ENCODE peak calls at places on chromosomes 5 and 9, in six cellular contexts. One of them, this sample, is unnamed.

GRCh38 chr5:89313804-89314588 is 431.0 kb upstream of the MEF2C start:
- DNase-seq in fibroblast of pulmonary artery: peak; percentile 53
- DNase-seq in gastrocnemius medialis: no peak
- DNase-seq in coronary artery: no peak
- DNase-seq in hepatocyte: peak; percentile 11
- DNase-seq in lower lobe of right lung: no peak
- DNase-seq in this sample: peak; percentile 86

GRCh38 chr5:179209359-179210150 is 135.7 kb downstream of the ADAMTS2 start:
- DNase-seq in fibroblast of pulmonary artery: peak; percentile 61
- DNase-seq in gastrocnemius medialis: no peak
- DNase-seq in coronary artery: no peak
- DNase-seq in hepatocyte: no peak
- DNase-seq in lower lobe of right lung: no peak
- DNase-seq in this sample: peak; percentile 51

GRCh38 chr5:140240987-140241706 is 61.8 kb downstream of the PFDN1 start:
- DNase-seq in fibroblast of pulmonary artery: peak; percentile 92
- DNase-seq in gastrocnemius medialis: peak; percentile 95
- DNase-seq in coronary artery: peak; percentile 90
- DNase-seq in hepatocyte: peak; percentile 90
- DNase-seq in lower lobe of right lung: peak; percentile 68
- DNase-seq in this sample: peak; percentile 88

GRCh38 chr9:87771251-87772006 is 45.5 kb downstream of the CTSL start:
- DNase-seq in fibroblast of pulmonary artery: no peak
- DNase-seq in gastrocnemius medialis: no peak
- DNase-seq in coronary artery: no peak
- DNase-seq in hepatocyte: peak; percentile 9
- DNase-seq in lower lobe of right lung: no peak
- DNase-seq in this sample: no peak

GRCh38 chr9:120910643-120911042 is 16.0 kb downstream of the TRAF1 start:
- DNase-seq in fibroblast of pulmonary artery: no peak
- DNase-seq in gastrocnemius medialis: no peak
- DNase-seq in coronary artery: no peak
- DNase-seq in hepatocyte: no peak
- DNase-seq in lower lobe of right lung: no peak
- DNase-seq in this sample: no peak

GRCh38 chr9:107637421-107638420 is 148.2 kb upstream of the KLF4 start:
- DNase-seq in fibroblast of pulmonary artery: peak; percentile 100
- DNase-seq in gastrocnemius medialis: peak; percentile 87
- DNase-seq in coronary artery: peak; percentile 98
- DNase-seq in hepatocyte: peak; percentile 93
- DNase-seq in lower lobe of right lung: peak; percentile 87
- DNase-seq in this sample: peak; percentile 96

GRCh38 chr9:35556781-35557180 is 48.3 kb upstream of the TESK1 start:
- DNase-seq in fibroblast of pulmonary artery: no peak
- DNase-seq in gastrocnemius medialis: no peak
- DNase-seq in coronary artery: no peak
- DNase-seq in hepatocyte: no peak
- DNase-seq in lower lobe of right lung: no peak
- DNase-seq in this sample: no peak

GRCh38 chr9:33233659-33234335 is 6.2 kb upstream of the SPINK4 start:
- DNase-seq in fibroblast of pulmonary artery: peak; percentile 90
- DNase-seq in gastrocnemius medialis: no peak
- DNase-seq in coronary artery: no peak
- DNase-seq in hepatocyte: peak; percentile 46
- DNase-seq in lower lobe of right lung: peak; percentile 83
- DNase-seq in this sample: peak; percentile 89

GRCh38 chr5:56487528-56488115 is 254.5 kb upstream of the ANKRD55 start:
- DNase-seq in fibroblast of pulmonary artery: no peak
- DNase-seq in gastrocnemius medialis: no peak
- DNase-seq in coronary artery: no peak
- DNase-seq in hepatocyte: no peak
- DNase-seq in lower lobe of right lung: no peak
- DNase-seq in this sample: no peak

GRCh38 chr9:14985419-14985818 is 75.2 kb upstream of the FREM1 start:
- DNase-seq in fibroblast of pulmonary artery: no peak
- DNase-seq in gastrocnemius medialis: no peak
- DNase-seq in coronary artery: no peak
- DNase-seq in hepatocyte: no peak
- DNase-seq in lower lobe of right lung: no peak
- DNase-seq in this sample: peak; percentile 12

GRCh38 chr9:110371411-110372013 is 33.8 kb upstream of the TXNDC8 start:
- DNase-seq in fibroblast of pulmonary artery: no peak
- DNase-seq in gastrocnemius medialis: no peak
- DNase-seq in coronary artery: no peak
- DNase-seq in hepatocyte: no peak
- DNase-seq in lower lobe of right lung: no peak
- DNase-seq in this sample: no peak

GRCh38 chr5:22678886-22679285 is 174.3 kb downstream of the CDH12 start:
- DNase-seq in fibroblast of pulmonary artery: no peak
- DNase-seq in gastrocnemius medialis: no peak
- DNase-seq in coronary artery: no peak
- DNase-seq in hepatocyte: no peak
- DNase-seq in lower lobe of right lung: no peak
- DNase-seq in this sample: no peak

GRCh38 chr9:3235497-3235896 is 290.3 kb downstream of the RFX3 start:
- DNase-seq in fibroblast of pulmonary artery: peak; percentile 13
- DNase-seq in gastrocnemius medialis: no peak
- DNase-seq in coronary artery: no peak
- DNase-seq in hepatocyte: no peak
- DNase-seq in lower lobe of right lung: no peak
- DNase-seq in this sample: peak; percentile 56

DNA sequence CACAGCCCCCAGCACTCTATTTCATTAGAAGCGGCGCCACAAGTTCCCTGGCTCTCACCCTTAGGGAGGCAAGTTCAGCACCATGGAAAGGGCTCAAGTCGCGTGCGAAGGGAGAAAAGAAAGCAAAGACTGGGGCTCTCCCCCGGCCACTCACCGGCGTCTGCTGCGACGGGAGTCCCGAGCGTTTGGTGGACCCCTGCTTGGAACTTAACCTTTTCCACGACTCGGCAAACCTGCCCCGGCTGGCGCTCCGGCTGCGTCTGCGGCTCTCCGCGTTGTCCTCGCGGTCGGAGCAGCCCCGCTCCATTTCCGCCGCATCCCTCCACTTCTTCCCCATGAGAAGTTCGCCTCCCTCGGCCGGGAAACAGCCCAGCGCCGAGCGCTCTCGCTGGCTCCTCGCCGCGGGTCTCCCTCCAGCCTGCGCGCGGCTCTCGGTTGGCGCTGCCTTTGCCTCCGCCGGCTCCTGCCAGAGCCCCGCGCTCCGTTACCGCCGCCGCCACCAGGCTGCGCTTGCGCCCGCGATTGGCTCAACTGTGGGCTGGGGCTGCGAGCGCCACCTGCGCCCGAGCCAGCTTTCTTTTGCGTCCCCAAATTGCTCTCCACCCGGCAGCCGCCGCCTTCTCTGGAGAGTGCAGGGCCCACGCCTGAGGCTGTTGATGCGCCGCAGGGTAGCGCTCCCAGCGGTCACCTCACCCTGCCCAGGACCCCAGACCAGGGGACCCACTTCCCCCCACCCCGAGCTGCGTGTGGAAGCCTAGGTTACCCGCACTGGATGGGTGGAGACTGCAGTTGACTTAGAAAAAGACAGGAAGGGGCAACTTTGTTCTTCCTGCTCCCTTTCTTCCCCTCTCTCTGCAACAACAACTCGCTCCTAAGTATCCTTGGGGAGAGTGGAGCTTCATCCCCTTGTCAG is 321.6 kb downstream of the CEMIP2 start:
- DNase-seq in fibroblast of pulmonary artery: peak; percentile 68
- DNase-seq in gastrocnemius medialis: no peak
- DNase-seq in coronary artery: no peak
- DNase-seq in hepatocyte: peak; percentile 88
- DNase-seq in lower lobe of right lung: peak; percentile 49
- DNase-seq in this sample: peak; percentile 60
- TF ChIP-seq CTCF in fibroblast of pulmonary artery: no peak
- TF ChIP-seq CTCF in gastrocnemius medialis: no peak
- TF ChIP-seq CTCF in coronary artery: no peak
- TF ChIP-seq CTCF in hepatocyte: peak; percentile 35
- TF ChIP-seq CTCF in lower lobe of right lung: no peak
- TF ChIP-seq CTCF in this sample: peak; percentile 22

DNA sequence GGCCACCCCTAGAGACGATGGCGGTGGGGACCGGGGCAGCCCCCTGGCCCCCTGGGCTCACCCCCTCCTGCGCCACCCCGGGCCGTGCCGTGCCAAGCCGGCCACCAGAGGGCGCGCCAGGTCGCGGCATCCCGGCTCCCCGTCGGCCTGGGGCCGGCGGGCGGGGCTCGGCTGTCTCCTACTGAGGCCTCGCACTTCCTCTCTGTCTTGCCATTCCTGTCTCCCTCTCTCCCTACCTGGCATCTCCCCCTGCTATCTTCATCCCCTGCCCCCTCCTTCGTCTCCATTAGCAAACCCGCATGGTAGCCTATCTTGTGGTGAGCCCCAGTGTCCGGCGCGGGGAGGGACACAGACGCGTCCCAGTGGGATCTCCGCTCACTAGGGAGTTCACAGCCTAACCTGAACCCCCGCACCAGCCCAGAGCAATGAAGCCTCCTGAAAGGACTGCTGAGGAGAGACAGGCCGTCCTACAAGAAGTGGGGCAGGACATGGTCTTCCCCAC is 29.8 kb upstream of the FABP6 start:
- DNase-seq in fibroblast of pulmonary artery: peak; percentile 49
- DNase-seq in gastrocnemius medialis: peak; percentile 21
- DNase-seq in coronary artery: peak; percentile 79
- DNase-seq in hepatocyte: peak; percentile 89
- DNase-seq in lower lobe of right lung: peak; percentile 85
- DNase-seq in this sample: peak; percentile 34
- H3K4me3 ChIP-seq in fibroblast of pulmonary artery: peak overlapping the region; percentile 48
- H3K4me3 ChIP-seq in gastrocnemius medialis: peak overlapping the region; percentile 39
- H3K4me3 ChIP-seq in coronary artery: peak overlapping the region; percentile 71
- H3K4me3 ChIP-seq in hepatocyte: no peak overlapping the region
- H3K4me3 ChIP-seq in lower lobe of right lung: peak overlapping the region; percentile 46
- H3K4me3 ChIP-seq in this sample: peak overlapping the region; percentile 51

DNA sequence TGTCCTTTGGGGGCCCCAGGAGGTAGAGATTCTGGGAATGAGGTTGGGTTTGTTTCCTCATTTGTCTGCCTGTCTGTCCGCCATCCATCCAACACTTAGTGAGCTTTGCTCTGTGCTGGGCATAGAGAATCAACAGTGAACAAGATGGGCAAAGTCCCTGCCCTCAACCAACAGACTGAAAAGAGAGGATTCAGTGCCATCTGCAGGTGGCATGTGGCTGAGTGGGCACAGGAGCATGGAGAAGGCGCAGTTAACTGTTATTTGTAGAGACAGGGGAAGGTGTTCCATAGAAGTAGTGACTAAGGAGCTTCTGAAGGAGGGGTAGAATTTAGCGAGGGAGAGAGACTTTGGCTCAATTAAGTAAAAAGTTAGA is 23.1 kb downstream of the POLR1E start:
- DNase-seq in fibroblast of pulmonary artery: no peak
- DNase-seq in gastrocnemius medialis: no peak
- DNase-seq in coronary artery: no peak
- DNase-seq in hepatocyte: no peak
- DNase-seq in lower lobe of right lung: no peak
- DNase-seq in this sample: no peak
- TF ChIP-seq CTCF in fibroblast of pulmonary artery: no peak
- TF ChIP-seq CTCF in gastrocnemius medialis: no peak
- TF ChIP-seq CTCF in coronary artery: no peak
- TF ChIP-seq CTCF in hepatocyte: no peak
- TF ChIP-seq CTCF in lower lobe of right lung: no peak
- TF ChIP-seq CTCF in this sample: no peak

GRCh38 chr5:77629553-77630245 is 8.8 kb downstream of the OTP start:
- DNase-seq in fibroblast of pulmonary artery: no peak
- DNase-seq in gastrocnemius medialis: no peak
- DNase-seq in coronary artery: no peak
- DNase-seq in hepatocyte: no peak
- DNase-seq in lower lobe of right lung: no peak
- DNase-seq in this sample: no peak
- H3K4me3 ChIP-seq in fibroblast of pulmonary artery: no peak overlapping the region
- H3K4me3 ChIP-seq in gastrocnemius medialis: peak overlapping the region; percentile 39
- H3K4me3 ChIP-seq in coronary artery: peak overlapping the region; percentile 65
- H3K4me3 ChIP-seq in hepatocyte: no peak overlapping the region
- H3K4me3 ChIP-seq in lower lobe of right lung: peak overlapping the region; percentile 53
- H3K4me3 ChIP-seq in this sample: no peak overlapping the region

GRCh38 chr5:66864240-66864884 is 268.2 kb downstream of the MAST4 start:
- DNase-seq in fibroblast of pulmonary artery: peak; percentile 93
- DNase-seq in gastrocnemius medialis: no peak
- DNase-seq in coronary artery: no peak
- DNase-seq in hepatocyte: no peak
- DNase-seq in lower lobe of right lung: no peak
- DNase-seq in this sample: peak; percentile 57
- TF ChIP-seq CTCF in fibroblast of pulmonary artery: peak; percentile 82
- TF ChIP-seq CTCF in gastrocnemius medialis: no peak
- TF ChIP-seq CTCF in coronary artery: no peak
- TF ChIP-seq CTCF in hepatocyte: no peak
- TF ChIP-seq CTCF in lower lobe of right lung: peak; percentile 51
- TF ChIP-seq CTCF in this sample: peak; percentile 58

DNA sequence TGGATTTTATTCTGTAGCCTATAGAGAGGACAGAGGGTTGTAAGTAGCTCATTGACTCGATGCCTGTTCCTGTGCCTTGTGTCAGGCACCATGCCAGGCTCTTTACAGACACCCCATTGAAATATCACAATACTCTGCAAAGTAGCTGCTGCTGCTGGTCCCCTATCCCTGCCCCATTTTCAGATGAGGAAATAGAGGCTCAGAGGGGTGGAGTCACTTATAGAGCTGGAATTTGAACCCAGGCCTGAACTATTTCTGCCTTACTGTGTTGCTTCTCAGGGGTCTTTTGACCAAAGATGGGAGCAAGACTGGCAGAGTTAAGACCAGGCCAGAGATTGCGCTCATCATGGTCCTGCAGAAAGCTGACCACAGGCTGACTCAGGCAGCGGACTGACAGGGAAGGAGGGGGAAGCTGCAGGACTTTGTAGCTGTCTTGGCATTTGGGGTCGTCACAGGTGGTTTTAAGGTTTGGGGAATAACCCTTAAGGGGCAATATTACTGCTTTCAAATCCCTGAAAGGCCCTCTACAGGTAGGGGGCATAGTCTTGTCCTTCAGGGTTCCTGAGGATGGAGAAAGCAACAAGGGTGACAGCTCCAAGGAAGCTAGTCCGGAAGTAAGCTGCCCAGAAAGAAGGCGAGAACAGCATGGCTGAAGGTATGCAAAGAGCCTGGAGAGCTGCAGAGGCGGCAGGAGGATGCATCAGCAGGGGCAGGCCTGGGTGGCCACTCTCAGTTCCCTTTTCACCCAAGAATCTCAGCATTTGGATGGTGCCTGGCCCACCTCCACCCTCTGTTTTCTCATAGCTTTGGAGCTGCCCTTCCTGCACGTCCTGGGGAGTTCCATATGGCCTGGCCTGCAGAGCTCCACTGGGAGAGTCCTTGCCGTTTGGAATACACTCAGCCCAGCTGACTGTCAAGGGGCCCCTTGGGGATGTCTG is 18.3 kb upstream of the NDST1 start:
- DNase-seq in fibroblast of pulmonary artery: no peak
- DNase-seq in gastrocnemius medialis: no peak
- DNase-seq in coronary artery: no peak
- DNase-seq in hepatocyte: no peak
- DNase-seq in lower lobe of right lung: no peak
- DNase-seq in this sample: peak; percentile 67
- H3K4me3 ChIP-seq in fibroblast of pulmonary artery: no peak overlapping the region
- H3K4me3 ChIP-seq in gastrocnemius medialis: no peak overlapping the region
- H3K4me3 ChIP-seq in coronary artery: peak overlapping the region; percentile 94
- H3K4me3 ChIP-seq in hepatocyte: no peak overlapping the region
- H3K4me3 ChIP-seq in lower lobe of right lung: no peak overlapping the region
- H3K4me3 ChIP-seq in this sample: peak overlapping the region; percentile 88